ENCODE peak calls at places on chromosomes 7 and 10, in six cellular contexts. A is D341Med, O is cardiac muscle cell, I is suprapubic skin, Z is upper lobe of left lung, R is psoas muscle. N is an unnamed sample.

GRCh38 chr10:62735464-62736188 is 68.9 kb upstream of the ADO start:
- DNase-seq in A (no peak), O (no peak), I (no peak), Z (no peak), R (no peak), N (no peak)

GRCh38 chr10:93815304-93816091 is 57.8 kb downstream of the LGI1 start:
- DNase-seq in A (no peak), O (peak), I (no peak), Z (no peak), R (no peak), N (peak)

GRCh38 chr7:66505531-66506451 is 122.9 kb upstream of the KCTD7 start:
- DNase-seq in A (no peak), O (no peak), I (peak), Z (peak), R (no peak), N (peak)

GRCh38 chr7:120988591-120989299 is at the start of gene CPED1:
- DNase-seq in A (peak), O (peak), I (peak), Z (peak), R (peak), N (peak)

GRCh38 chr10:117503170-117503885 is 39.2 kb upstream of the EMX2 start:
- DNase-seq in A (no peak), O (no peak), I (peak), Z (no peak), R (no peak), N (peak)

GRCh38 chr7:1054438-1055083 is 10.2 kb downstream of the GPR146 start:
- DNase-seq in A (no peak), O (no peak), I (no peak), Z (peak), R (no peak), N (no peak)

GRCh38 chr10:813286-813685 is 118.2 kb downstream of the LARP4B start:
- DNase-seq in A (no peak), O (no peak), I (no peak), Z (no peak), R (no peak), N (no peak)

GRCh38 chr10:15784662-15785300 is 65.1 kb upstream of the ITGA8 start:
- DNase-seq in A (no peak), O (no peak), I (no peak), Z (no peak), R (no peak), N (no peak)

GRCh38 chr10:6383099-6383812 is 180.5 kb downstream of the PFKFB3 start:
- DNase-seq in A (no peak), O (no peak), I (no peak), Z (no peak), R (no peak), N (no peak)

GRCh38 chr10:95209509-95210127 is 15.6 kb downstream of the ACSM6 start:
- DNase-seq in A (no peak), O (no peak), I (no peak), Z (no peak), R (no peak), N (no peak)

GRCh38 chr7:138325434-138325833 is 134.6 kb upstream of the TRIM24 start:
- DNase-seq in A (no peak), O (no peak), I (no peak), Z (no peak), R (no peak), N (no peak)

GRCh38 chr7:11206131-11206921 is 232.7 kb downstream of the PHF14 start:
- DNase-seq in A (no peak), O (no peak), I (no peak), Z (no peak), R (no peak), N (no peak)

GRCh38 chr7:3722396-3722846 is 421.4 kb downstream of the SDK1 start:
- DNase-seq in A (no peak), O (peak), I (no peak), Z (peak), R (no peak), N (no peak)

GRCh38 chr7:49670991-49671390 is 102.4 kb upstream of the VWC2 start:
- DNase-seq in A (no peak), O (no peak), I (no peak), Z (no peak), R (no peak), N (no peak)

GRCh38 chr7:2044311-2044882 is 188.3 kb downstream of the MAD1L1 start:
- DNase-seq in A (no peak), O (no peak), I (peak), Z (no peak), R (peak), N (peak)

GRCh38 chr7:50781894-50782293 is 802 bp downstream of the GRB10 start:
- DNase-seq in A (no peak), O (no peak), I (no peak), Z (no peak), R (no peak), N (no peak)

GRCh38 chr7:7125993-7126392 is 56.4 kb upstream of the C1GALT1 start:
- DNase-seq in A (no peak), O (no peak), I (no peak), Z (no peak), R (no peak), N (no peak)

GRCh38 chr10:112858990-112859520 is 91.0 kb upstream of the TCF7L2 start:
- DNase-seq in A (no peak), O (no peak), I (no peak), Z (no peak), R (no peak), N (no peak)

GRCh38 chr7:79455173-79455790 is 1.8 kb upstream of the MAGI2 start:
- DNase-seq in A (peak), O (no peak), I (no peak), Z (no peak), R (no peak), N (no peak)

GRCh38 chr7:152521420-152522337 is 85.9 kb upstream of the KMT2C start:
- DNase-seq in A (no peak), O (no peak), I (no peak), Z (peak), R (no peak), N (no peak)

GRCh38 chr7:44486693-44487092 is 3.8 kb downstream of the NUDCD3 start:
- DNase-seq in A (no peak), O (no peak), I (no peak), Z (no peak), R (no peak), N (no peak)

GRCh38 chr7:77866791-77867190 is 68.2 kb downstream of the PHTF2 start:
- DNase-seq in A (no peak), O (no peak), I (no peak), Z (no peak), R (no peak), N (no peak)

GRCh38 chr10:132411561-132412253 is 14.7 kb downstream of the PWWP2B start:
- DNase-seq in A (no peak), O (no peak), I (no peak), Z (peak), R (no peak), N (peak)

GRCh38 chr10:50635286-50635685 is 11.5 kb upstream of the SGMS1 start:
- DNase-seq in A (no peak), O (no peak), I (no peak), Z (no peak), R (no peak), N (no peak)

GRCh38 chr10:131230641-131231322 is 80.7 kb downstream of the TCERG1L start:
- DNase-seq in A (no peak), O (no peak), I (no peak), Z (no peak), R (no peak), N (no peak)

GRCh38 chr10:125080984-125081383 is 79.4 kb downstream of the CTBP2 start:
- DNase-seq in A (no peak), O (no peak), I (no peak), Z (no peak), R (no peak), N (no peak)

GRCh38 chr7:130146693-130147520 is 58.3 kb downstream of the TMEM209 start:
- DNase-seq in A (no peak), O (no peak), I (no peak), Z (no peak), R (no peak), N (no peak)

GRCh38 chr10:103467391-103467790 is 8.7 kb upstream of the CALHM1 start:
- DNase-seq in A (no peak), O (no peak), I (no peak), Z (no peak), R (no peak), N (no peak)

GRCh38 chr7:40162516-40162915 is 27.7 kb downstream of the SUGCT start:
- DNase-seq in A (no peak), O (no peak), I (no peak), Z (no peak), R (no peak), N (no peak)

GRCh38 chr7:25407932-25408480 is 179.7 kb upstream of the NPVF start:
- DNase-seq in A (no peak), O (no peak), I (no peak), Z (no peak), R (no peak), N (no peak)

GRCh38 chr10:77287647-77288120 is 349.9 kb downstream of the KCNMA1 start:
- DNase-seq in A (no peak), O (peak), I (no peak), Z (no peak), R (no peak), N (no peak)

GRCh38 chr7:80773787-80774508 is 135.5 kb downstream of the CD36 start:
- DNase-seq in A (no peak), O (no peak), I (no peak), Z (no peak), R (no peak), N (no peak)

N was measured in BE2C.